ENCODE peak calls at places on chromosomes 12 and 14, in eight cellular contexts. One of them, this sample, is unnamed.

GRCh38 chr14:35347323-35348043 is 55.3 kb downstream of the PSMA6 start:
- DNase-seq in hippocampal formation: no peak
- DNase-seq in GM04503: no peak
- DNase-seq in COR-L47: peak
- DNase-seq in ELR: no peak
- DNase-seq in Calu3: no peak
- DNase-seq in sciatic nerve: no peak
- DNase-seq in NCI-H524: no peak
- DNase-seq in this sample: peak

GRCh38 chr14:75609606-75610476 is 31.4 kb downstream of the FLVCR2 start:
- DNase-seq in hippocampal formation: no peak
- DNase-seq in GM04503: no peak
- DNase-seq in COR-L47: no peak
- DNase-seq in ELR: no peak
- DNase-seq in Calu3: no peak
- DNase-seq in sciatic nerve: no peak
- DNase-seq in NCI-H524: no peak
- DNase-seq in this sample: no peak

GRCh38 chr12:71640316-71640715 is 23.3 kb downstream of the ZFC3H1 start:
- DNase-seq in hippocampal formation: no peak
- DNase-seq in GM04503: no peak
- DNase-seq in COR-L47: no peak
- DNase-seq in ELR: no peak
- DNase-seq in Calu3: no peak
- DNase-seq in sciatic nerve: no peak
- DNase-seq in NCI-H524: no peak
- DNase-seq in this sample: no peak

GRCh38 chr14:105067140-105067968 is 2.1 kb upstream of the GPR132 start:
- DNase-seq in hippocampal formation: no peak
- DNase-seq in GM04503: no peak
- DNase-seq in COR-L47: no peak
- DNase-seq in ELR: peak
- DNase-seq in Calu3: no peak
- DNase-seq in sciatic nerve: no peak
- DNase-seq in NCI-H524: no peak
- DNase-seq in this sample: no peak

GRCh38 chr14:64974563-64974962 is 2.4 kb upstream of the RAB15 start:
- DNase-seq in hippocampal formation: no peak
- DNase-seq in GM04503: no peak
- DNase-seq in COR-L47: no peak
- DNase-seq in ELR: no peak
- DNase-seq in Calu3: no peak
- DNase-seq in sciatic nerve: no peak
- DNase-seq in NCI-H524: no peak
- DNase-seq in this sample: no peak

GRCh38 chr14:87457727-87458126 is 535.3 kb downstream of the GALC start:
- DNase-seq in hippocampal formation: no peak
- DNase-seq in GM04503: no peak
- DNase-seq in COR-L47: no peak
- DNase-seq in ELR: no peak
- DNase-seq in Calu3: no peak
- DNase-seq in sciatic nerve: no peak
- DNase-seq in NCI-H524: no peak
- DNase-seq in this sample: peak

GRCh38 chr12:20423557-20423956 is 55.2 kb downstream of the PDE3A start:
- DNase-seq in hippocampal formation: no peak
- DNase-seq in GM04503: no peak
- DNase-seq in COR-L47: no peak
- DNase-seq in ELR: no peak
- DNase-seq in Calu3: no peak
- DNase-seq in sciatic nerve: no peak
- DNase-seq in NCI-H524: no peak
- DNase-seq in this sample: no peak

GRCh38 chr14:97027256-97027999 is 230.2 kb downstream of the VRK1 start:
- DNase-seq in hippocampal formation: no peak
- DNase-seq in GM04503: no peak
- DNase-seq in COR-L47: no peak
- DNase-seq in ELR: no peak
- DNase-seq in Calu3: no peak
- DNase-seq in sciatic nerve: no peak
- DNase-seq in NCI-H524: no peak
- DNase-seq in this sample: no peak

GRCh38 chr12:114447274-114447716 is 41.4 kb upstream of the TBX5 start:
- DNase-seq in hippocampal formation: no peak
- DNase-seq in GM04503: no peak
- DNase-seq in COR-L47: no peak
- DNase-seq in ELR: no peak
- DNase-seq in Calu3: no peak
- DNase-seq in sciatic nerve: no peak
- DNase-seq in NCI-H524: no peak
- DNase-seq in this sample: no peak

GRCh38 chr12:55822228-55822627 is 4.4 kb downstream of the ORMDL2 start:
- DNase-seq in hippocampal formation: no peak
- DNase-seq in GM04503: no peak
- DNase-seq in COR-L47: no peak
- DNase-seq in ELR: peak
- DNase-seq in Calu3: peak
- DNase-seq in sciatic nerve: no peak
- DNase-seq in NCI-H524: no peak
- DNase-seq in this sample: peak

GRCh38 chr14:91218041-91218440 is 26.5 kb downstream of the GPR68 start:
- DNase-seq in hippocampal formation: no peak
- DNase-seq in GM04503: no peak
- DNase-seq in COR-L47: no peak
- DNase-seq in ELR: no peak
- DNase-seq in Calu3: no peak
- DNase-seq in sciatic nerve: no peak
- DNase-seq in NCI-H524: no peak
- DNase-seq in this sample: no peak

GRCh38 chr14:90970167-90970600 is 90.3 kb downstream of the RPS6KA5 start:
- DNase-seq in hippocampal formation: no peak
- DNase-seq in GM04503: no peak
- DNase-seq in COR-L47: no peak
- DNase-seq in ELR: peak
- DNase-seq in Calu3: no peak
- DNase-seq in sciatic nerve: no peak
- DNase-seq in NCI-H524: no peak
- DNase-seq in this sample: peak

GRCh38 chr12:125280482-125281377 is 215.5 kb downstream of the AACS start:
- DNase-seq in hippocampal formation: no peak
- DNase-seq in GM04503: no peak
- DNase-seq in COR-L47: no peak
- DNase-seq in ELR: no peak
- DNase-seq in Calu3: no peak
- DNase-seq in sciatic nerve: no peak
- DNase-seq in NCI-H524: no peak
- DNase-seq in this sample: no peak

GRCh38 chr12:118536306-118536900 is 160.0 kb downstream of the SUDS3 start:
- DNase-seq in hippocampal formation: no peak
- DNase-seq in GM04503: no peak
- DNase-seq in COR-L47: no peak
- DNase-seq in ELR: peak
- DNase-seq in Calu3: no peak
- DNase-seq in sciatic nerve: no peak
- DNase-seq in NCI-H524: no peak
- DNase-seq in this sample: no peak

GRCh38 chr14:60250318-60251035 is 1.5 kb downstream of the PPM1A start:
- DNase-seq in hippocampal formation: no peak
- DNase-seq in GM04503: no peak
- DNase-seq in COR-L47: no peak
- DNase-seq in ELR: peak
- DNase-seq in Calu3: peak
- DNase-seq in sciatic nerve: no peak
- DNase-seq in NCI-H524: peak
- DNase-seq in this sample: peak

GRCh38 chr12:29589852-29590251 is 92.4 kb upstream of the OVCH1 start:
- DNase-seq in hippocampal formation: no peak
- DNase-seq in GM04503: no peak
- DNase-seq in COR-L47: no peak
- DNase-seq in ELR: no peak
- DNase-seq in Calu3: no peak
- DNase-seq in sciatic nerve: no peak
- DNase-seq in NCI-H524: no peak
- DNase-seq in this sample: no peak

GRCh38 chr14:37124617-37125016 is 47.8 kb downstream of the SLC25A21 start:
- DNase-seq in hippocampal formation: no peak
- DNase-seq in GM04503: no peak
- DNase-seq in COR-L47: no peak
- DNase-seq in ELR: no peak
- DNase-seq in Calu3: peak
- DNase-seq in sciatic nerve: no peak
- DNase-seq in NCI-H524: peak
- DNase-seq in this sample: no peak

GRCh38 chr12:123286997-123287396 is 15.3 kb upstream of the CDK2AP1 start:
- DNase-seq in hippocampal formation: no peak
- DNase-seq in GM04503: no peak
- DNase-seq in COR-L47: no peak
- DNase-seq in ELR: no peak
- DNase-seq in Calu3: no peak
- DNase-seq in sciatic nerve: no peak
- DNase-seq in NCI-H524: no peak
- DNase-seq in this sample: no peak

GRCh38 chr12:80551897-80552296 is 107.9 kb downstream of the PTPRQ start:
- DNase-seq in hippocampal formation: no peak
- DNase-seq in GM04503: peak
- DNase-seq in COR-L47: peak
- DNase-seq in ELR: peak
- DNase-seq in Calu3: peak
- DNase-seq in sciatic nerve: no peak
- DNase-seq in NCI-H524: peak
- DNase-seq in this sample: no peak

GRCh38 chr12:21773799-21774198 is 707 bp downstream of the KCNJ8 start:
- DNase-seq in hippocampal formation: no peak
- DNase-seq in GM04503: no peak
- DNase-seq in COR-L47: no peak
- DNase-seq in ELR: peak
- DNase-seq in Calu3: no peak
- DNase-seq in sciatic nerve: no peak
- DNase-seq in NCI-H524: peak
- DNase-seq in this sample: no peak

GRCh38 chr14:103882503-103883262 is 35.3 kb upstream of the PPP1R13B start:
- DNase-seq in hippocampal formation: no peak
- DNase-seq in GM04503: no peak
- DNase-seq in COR-L47: no peak
- DNase-seq in ELR: no peak
- DNase-seq in Calu3: no peak
- DNase-seq in sciatic nerve: no peak
- DNase-seq in NCI-H524: no peak
- DNase-seq in this sample: no peak

GRCh38 chr14:68814376-68815287 is 21.8 kb upstream of the ZFP36L1 start:
- DNase-seq in hippocampal formation: peak
- DNase-seq in GM04503: no peak
- DNase-seq in COR-L47: no peak
- DNase-seq in ELR: peak
- DNase-seq in Calu3: peak
- DNase-seq in sciatic nerve: peak
- DNase-seq in NCI-H524: no peak
- DNase-seq in this sample: peak

GRCh38 chr12:104357431-104357952 is 54.0 kb downstream of the EID3 start:
- DNase-seq in hippocampal formation: no peak
- DNase-seq in GM04503: no peak
- DNase-seq in COR-L47: no peak
- DNase-seq in ELR: peak
- DNase-seq in Calu3: no peak
- DNase-seq in sciatic nerve: no peak
- DNase-seq in NCI-H524: no peak
- DNase-seq in this sample: no peak

GRCh38 chr14:45651906-45652305 is 398.9 kb upstream of the MIS18BP1 start:
- DNase-seq in hippocampal formation: no peak
- DNase-seq in GM04503: no peak
- DNase-seq in COR-L47: no peak
- DNase-seq in ELR: peak
- DNase-seq in Calu3: no peak
- DNase-seq in sciatic nerve: no peak
- DNase-seq in NCI-H524: no peak
- DNase-seq in this sample: no peak

GRCh38 chr12:29039013-29039412 is 110.1 kb upstream of the FAR2 start:
- DNase-seq in hippocampal formation: no peak
- DNase-seq in GM04503: peak
- DNase-seq in COR-L47: no peak
- DNase-seq in ELR: no peak
- DNase-seq in Calu3: no peak
- DNase-seq in sciatic nerve: no peak
- DNase-seq in NCI-H524: no peak
- DNase-seq in this sample: no peak

GRCh38 chr12:58415716-58416115 is 474.3 kb downstream of the ATP23 start:
- DNase-seq in hippocampal formation: no peak
- DNase-seq in GM04503: no peak
- DNase-seq in COR-L47: no peak
- DNase-seq in ELR: no peak
- DNase-seq in Calu3: no peak
- DNase-seq in sciatic nerve: no peak
- DNase-seq in NCI-H524: no peak
- DNase-seq in this sample: no peak

GRCh38 chr12:7142057-7142644 is 12.0 kb downstream of the CLSTN3 start:
- DNase-seq in hippocampal formation: peak
- DNase-seq in GM04503: no peak
- DNase-seq in COR-L47: no peak
- DNase-seq in ELR: peak
- DNase-seq in Calu3: peak
- DNase-seq in sciatic nerve: no peak
- DNase-seq in NCI-H524: peak
- DNase-seq in this sample: peak

GRCh38 chr12:3012786-3013185 is 53.6 kb downstream of the TEAD4 start:
- DNase-seq in hippocampal formation: no peak
- DNase-seq in GM04503: no peak
- DNase-seq in COR-L47: no peak
- DNase-seq in ELR: no peak
- DNase-seq in Calu3: no peak
- DNase-seq in sciatic nerve: no peak
- DNase-seq in NCI-H524: no peak
- DNase-seq in this sample: no peak

GRCh38 chr12:8562310-8562709 is 21.6 kb upstream of the CLEC4E start:
- DNase-seq in hippocampal formation: no peak
- DNase-seq in GM04503: no peak
- DNase-seq in COR-L47: no peak
- DNase-seq in ELR: no peak
- DNase-seq in Calu3: no peak
- DNase-seq in sciatic nerve: no peak
- DNase-seq in NCI-H524: peak
- DNase-seq in this sample: no peak

GRCh38 chr14:96352708-96353107 is 10.4 kb downstream of the ATG2B start:
- DNase-seq in hippocampal formation: no peak
- DNase-seq in GM04503: no peak
- DNase-seq in COR-L47: no peak
- DNase-seq in ELR: peak
- DNase-seq in Calu3: no peak
- DNase-seq in sciatic nerve: no peak
- DNase-seq in NCI-H524: no peak
- DNase-seq in this sample: no peak

GRCh38 chr12:71746983-71747611 is 7.6 kb upstream of the RAB21 start:
- DNase-seq in hippocampal formation: peak
- DNase-seq in GM04503: no peak
- DNase-seq in COR-L47: peak
- DNase-seq in ELR: peak
- DNase-seq in Calu3: peak
- DNase-seq in sciatic nerve: no peak
- DNase-seq in NCI-H524: peak
- DNase-seq in this sample: peak

GRCh38 chr14:65403231-65403630 is 9.3 kb upstream of the FUT8 start:
- DNase-seq in hippocampal formation: no peak
- DNase-seq in GM04503: peak
- DNase-seq in COR-L47: no peak
- DNase-seq in ELR: peak
- DNase-seq in Calu3: no peak
- DNase-seq in sciatic nerve: no peak
- DNase-seq in NCI-H524: no peak
- DNase-seq in this sample: no peak

GRCh38 chr14:42140001-42140400 is 533.3 kb downstream of the LRFN5 start:
- DNase-seq in hippocampal formation: no peak
- DNase-seq in GM04503: no peak
- DNase-seq in COR-L47: no peak
- DNase-seq in ELR: peak
- DNase-seq in Calu3: no peak
- DNase-seq in sciatic nerve: no peak
- DNase-seq in NCI-H524: no peak
- DNase-seq in this sample: no peak

GRCh38 chr12:2552000-2552399 is 242.8 kb upstream of the FKBP4 start:
- DNase-seq in hippocampal formation: no peak
- DNase-seq in GM04503: no peak
- DNase-seq in COR-L47: no peak
- DNase-seq in ELR: no peak
- DNase-seq in Calu3: no peak
- DNase-seq in sciatic nerve: no peak
- DNase-seq in NCI-H524: no peak
- DNase-seq in this sample: no peak